ENCODE peak calls at places on chromosomes 6 and 20, in nine cellular contexts. B is progenitor cell of endocrine pancreas, M is neural progenitor cell, Q is AG10803, T is nephron progenitor cell, D is A549, W is adrenal gland, N is suprapubic skin, J is astrocyte of the spinal cord. E is an unnamed sample.

GRCh38 chr6:131368077-131368911 is 204.7 kb upstream of the ARG1 start:
- DNase-seq in B (no peak), M (peak), Q (peak), T (no peak), D (no peak), W (peak), N (no peak), J (peak), E (no peak)

GRCh38 chr6:127058027-127058426 is 60.4 kb upstream of the RSPO3 start:
- DNase-seq in B (no peak), M (no peak), Q (no peak), T (no peak), D (no peak), W (no peak), N (no peak), J (peak), E (no peak)

GRCh38 chr20:46512943-46513844 is at the start of gene ZNF334:
- DNase-seq in B (peak), M (peak), Q (peak), T (peak), D (no peak), W (peak), N (no peak), J (peak), E (no peak)

GRCh38 chr6:14964486-14964885 is 281.4 kb upstream of the JARID2 start:
- DNase-seq in B (no peak), M (no peak), Q (no peak), T (no peak), D (no peak), W (no peak), N (no peak), J (no peak), E (no peak)

GRCh38 chr6:26363882-26364825 is 844 bp upstream of the BTN3A2 start:
- DNase-seq in B (no peak), M (no peak), Q (peak), T (no peak), D (no peak), W (peak), N (no peak), J (peak), E (no peak)

GRCh38 chr6:131828080-131828479 is 20.3 kb downstream of the ENPP1 start:
- DNase-seq in B (no peak), M (no peak), Q (peak), T (no peak), D (no peak), W (no peak), N (no peak), J (no peak), E (no peak)

GRCh38 chr6:168155193-168155592 is 76.2 kb upstream of the FRMD1 start:
- DNase-seq in B (no peak), M (no peak), Q (peak), T (no peak), D (peak), W (no peak), N (peak), J (peak), E (no peak)

GRCh38 chr6:37481793-37482192 is 17.9 kb downstream of the CCDC167 start:
- DNase-seq in B (no peak), M (no peak), Q (no peak), T (peak), D (no peak), W (no peak), N (peak), J (no peak), E (no peak)

GRCh38 chr20:41249371-41249770 is 68.2 kb downstream of the ZHX3 start:
- DNase-seq in B (no peak), M (peak), Q (peak), T (peak), D (no peak), W (peak), N (peak), J (peak), E (peak)

GRCh38 chr20:41245086-41245707 is 72.3 kb downstream of the ZHX3 start:
- DNase-seq in B (no peak), M (peak), Q (peak), T (no peak), D (no peak), W (no peak), N (no peak), J (no peak), E (no peak)

GRCh38 chr20:41247523-41248370 is 69.8 kb downstream of the ZHX3 start:
- DNase-seq in B (no peak), M (no peak), Q (no peak), T (no peak), D (no peak), W (no peak), N (no peak), J (peak), E (no peak)

GRCh38 chr20:41248371-41249024 is 69.0 kb downstream of the ZHX3 start:
- DNase-seq in B (no peak), M (no peak), Q (peak), T (no peak), D (no peak), W (no peak), N (no peak), J (peak), E (peak)

DNA sequence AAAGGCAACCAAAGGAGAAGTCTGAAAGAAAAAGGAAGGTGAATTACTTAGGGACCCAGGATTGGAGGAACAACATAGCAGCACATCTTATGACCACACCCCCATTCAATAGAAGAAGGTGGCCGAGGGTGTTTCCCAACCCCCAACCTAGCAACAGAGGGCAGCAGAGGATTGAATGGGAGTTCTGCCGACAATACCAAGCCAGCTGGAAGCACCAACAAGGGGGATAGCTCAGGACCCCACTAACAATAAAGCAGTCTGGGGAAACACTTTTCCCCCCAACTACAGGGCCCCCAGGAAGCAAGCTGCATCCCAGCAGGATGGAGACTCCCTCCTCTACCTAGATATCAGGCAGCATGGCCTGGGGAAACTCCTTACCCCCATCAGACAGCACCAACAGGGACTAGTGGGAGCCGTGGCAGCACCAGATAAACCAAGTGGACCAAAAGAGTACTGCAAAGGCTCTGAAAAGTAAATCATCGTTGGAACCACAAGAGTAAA is 67.7 kb downstream of the ZHX3 start:
- DNase-seq in B (no peak), M (peak), Q (no peak), T (peak), D (no peak), W (no peak), N (no peak), J (peak), E (no peak)
- TF ChIP-seq CTCF in B (peak), M (peak), Q (peak), T (peak), D (no peak), W (peak), N (peak), J (peak), E (peak)

DNA sequence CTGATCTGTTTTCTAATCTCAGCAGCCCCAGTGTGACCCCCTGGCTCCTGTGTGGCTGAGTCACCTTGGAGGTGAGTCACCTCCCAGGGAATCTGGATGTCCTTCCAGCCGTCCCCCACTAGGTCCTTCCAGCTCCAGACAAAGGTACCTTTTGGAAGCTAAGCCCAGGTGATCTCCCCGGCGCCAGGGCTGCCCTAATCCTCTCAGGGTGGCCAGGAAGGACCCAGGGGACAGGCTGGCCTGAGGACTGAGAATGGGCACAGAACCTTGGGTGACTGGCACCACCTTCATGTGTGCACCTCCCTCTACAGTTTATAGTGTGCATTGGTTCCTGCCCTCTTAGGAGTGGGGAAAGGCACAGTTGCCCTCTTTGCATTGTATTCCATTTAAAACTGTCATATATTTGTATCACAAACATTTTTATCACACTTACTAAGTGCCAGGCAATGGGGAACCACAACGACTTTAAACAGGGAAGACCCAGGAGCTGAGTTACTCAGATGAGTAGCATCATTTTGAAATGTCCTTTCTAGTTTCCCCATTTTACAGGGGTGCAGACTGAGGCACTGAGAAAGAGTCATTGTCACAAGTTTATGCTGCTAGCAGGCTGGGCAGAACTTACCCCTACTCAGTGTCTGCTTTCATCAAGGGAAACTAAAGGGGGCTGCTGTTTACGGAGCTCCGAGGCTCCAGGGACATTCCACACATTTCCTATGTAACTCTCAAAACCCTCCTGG is 2.6 kb upstream of the BPIFB4 start:
- DNase-seq in B (no peak), M (peak), Q (no peak), T (no peak), D (peak), W (no peak), N (no peak), J (no peak), E (no peak)
- TF ChIP-seq CTCF in B (peak), M (peak), Q (peak), T (no peak), D (no peak), W (peak), N (no peak), J (peak), E (no peak)

GRCh38 chr6:147103641-147104040 is 100.6 kb upstream of the STXBP5 start:
- DNase-seq in B (no peak), M (no peak), Q (no peak), T (no peak), D (no peak), W (no peak), N (no peak), J (no peak), E (no peak)

GRCh38 chr6:147103007-147103406 is 101.2 kb upstream of the STXBP5 start:
- DNase-seq in B (no peak), M (no peak), Q (no peak), T (no peak), D (no peak), W (no peak), N (no peak), J (no peak), E (no peak)

GRCh38 chr6:147105786-147106185 is 98.4 kb upstream of the STXBP5 start:
- DNase-seq in B (no peak), M (no peak), Q (no peak), T (no peak), D (no peak), W (no peak), N (no peak), J (no peak), E (no peak)

GRCh38 chr6:147095316-147095715 is 108.9 kb upstream of the STXBP5 start:
- DNase-seq in B (no peak), M (no peak), Q (no peak), T (no peak), D (no peak), W (no peak), N (no peak), J (no peak), E (no peak)

DNA sequence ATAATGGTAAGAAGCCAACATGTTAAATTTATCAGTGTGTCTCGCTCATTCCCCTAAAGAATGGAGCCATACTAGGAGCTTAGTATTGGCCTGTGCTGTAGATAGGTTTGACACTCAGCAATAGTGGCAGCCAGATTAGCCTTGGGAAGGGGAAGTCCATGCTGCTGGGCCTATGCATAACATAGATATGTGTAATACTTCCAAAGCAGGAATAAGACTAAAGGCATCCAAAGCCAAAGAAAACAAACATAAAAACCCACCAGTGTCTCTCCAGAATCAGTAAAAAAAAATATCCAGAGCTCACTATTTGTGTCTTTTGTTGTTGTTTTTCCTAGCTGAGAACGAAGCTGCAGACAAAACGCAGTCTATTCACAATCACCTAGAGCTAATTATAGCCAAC is 104.2 kb upstream of the STXBP5 start:
- DNase-seq in B (no peak), M (no peak), Q (peak), T (no peak), D (no peak), W (no peak), N (no peak), J (peak), E (no peak)
- TF ChIP-seq CTCF in B (no peak), M (no peak), Q (no peak), T (no peak), D (no peak), W (no peak), N (no peak), J (no peak), E (no peak)

DNA sequence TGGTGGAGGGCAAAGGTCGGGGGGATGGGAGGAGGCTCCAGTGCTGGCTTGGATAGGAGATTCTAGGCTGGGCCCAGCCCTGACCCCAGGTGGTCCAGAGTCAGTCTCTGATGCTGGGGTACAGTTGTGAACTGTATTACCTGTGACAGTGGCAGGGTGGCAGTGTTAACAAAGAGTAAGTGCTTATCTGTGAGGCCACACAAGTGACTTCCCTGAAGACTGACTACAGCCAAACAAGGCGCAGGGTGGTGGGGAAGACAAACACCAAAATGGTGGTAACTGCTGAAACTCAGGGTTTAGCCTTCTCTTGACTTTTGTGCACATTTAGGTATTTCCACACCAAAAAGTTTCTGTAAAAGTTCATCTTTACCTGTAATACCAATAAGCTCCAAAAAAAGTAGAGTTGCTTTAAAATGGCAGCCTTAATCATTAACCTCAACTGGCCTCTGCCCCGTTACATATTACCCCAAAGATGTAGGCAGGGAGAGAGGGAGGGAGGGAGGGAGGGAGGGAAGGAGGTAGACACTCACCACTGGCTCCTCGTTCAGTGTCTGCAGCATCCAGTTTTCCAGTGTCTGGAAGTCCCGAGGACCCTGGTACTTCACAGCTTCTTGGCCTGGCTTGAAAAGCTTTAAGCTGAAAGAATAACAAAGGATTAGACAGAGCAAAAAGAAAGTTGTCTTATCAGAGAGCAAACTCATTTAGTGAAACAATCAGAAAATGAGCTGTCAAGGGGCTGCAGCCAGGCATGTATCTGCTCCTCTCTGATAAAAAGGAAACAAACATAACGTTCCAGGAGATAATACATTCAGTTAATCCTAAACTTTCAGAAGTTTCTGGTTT is 11.3 kb downstream of the TXNDC5 start:
- DNase-seq in B (no peak), M (peak), Q (no peak), T (no peak), D (peak), W (no peak), N (no peak), J (no peak), E (no peak)
- TF ChIP-seq CTCF in B (peak), M (peak), Q (no peak), T (no peak), D (peak), W (no peak), N (no peak), J (no peak), E (no peak)

GRCh38 chr6:109978174-109979032 is at the start of gene GPR6:
- DNase-seq in B (peak), M (peak), Q (peak), T (peak), D (peak), W (peak), N (no peak), J (peak), E (no peak)

GRCh38 chr6:109977791-109978173 is 329 bp upstream of the GPR6 start:
- DNase-seq in B (no peak), M (peak), Q (no peak), T (no peak), D (no peak), W (no peak), N (no peak), J (no peak), E (no peak)

GRCh38 chr6:109984410-109984809 is 6.3 kb downstream of the GPR6 start:
- DNase-seq in B (no peak), M (no peak), Q (no peak), T (no peak), D (no peak), W (no peak), N (no peak), J (no peak), E (no peak)

GRCh38 chr6:109979033-109979921 is 1.2 kb downstream of the GPR6 start:
- DNase-seq in B (no peak), M (peak), Q (no peak), T (peak), D (no peak), W (no peak), N (no peak), J (no peak), E (no peak)
- TF ChIP-seq CTCF in B (no peak), M (no peak), Q (no peak), T (no peak), D (no peak), W (no peak), N (no peak), J (no peak), E (no peak)

GRCh38 chr6:41150671-41151070 is 3.5 kb downstream of the TREML1 start:
- DNase-seq in B (no peak), M (no peak), Q (no peak), T (no peak), D (no peak), W (no peak), N (no peak), J (no peak), E (no peak)
- TF ChIP-seq CTCF in B (no peak), M (no peak), Q (no peak), T (no peak), D (no peak), W (no peak), N (no peak), J (no peak), E (no peak)

E was measured in ascending aorta.